ENCODE peak calls at places on chromosomes 4 and X, in four cellular contexts. W, T, V and Z are unnamed samples.

GRCh38 chr4:114361249-114361648 is 237.4 kb upstream of the UGT8 start:
- DNase-seq in V (no peak), W (no peak), T (peak; percentile 12), Z (no peak)

GRCh38 chr4:133150643-133151300 is 1.7 kb downstream of the PCDH10 start:
- DNase-seq in W (no peak), V (no peak), T (no peak), Z (no peak)

GRCh38 chrX:137424679-137425078 is 141.2 kb upstream of the ZIC3 start:
- DNase-seq in W (no peak), T (no peak), V (no peak), Z (no peak)

GRCh38 chr4:53929955-53930798 is 134.2 kb downstream of the CHIC2 start:
- DNase-seq in V (peak; percentile 83), W (peak; percentile 76), T (peak; percentile 90), Z (peak; percentile 92)

GRCh38 chr4:75634951-75635350 is 4.6 kb upstream of the CDKL2 start:
- DNase-seq in W (no peak), V (no peak), T (peak; percentile 72), Z (no peak)

GRCh38 chr4:171378323-171378722 is 434.9 kb upstream of the GALNTL6 start:
- DNase-seq in W (no peak), V (peak; percentile 2), T (no peak), Z (peak; percentile 2)

GRCh38 chr4:108247511-108248088 is 78.9 kb upstream of the LEF1 start:
- DNase-seq in V (peak; percentile 43), W (no peak), T (no peak), Z (no peak)

GRCh38 chr4:6752486-6752829 is 30.1 kb upstream of the KIAA0232 start:
- DNase-seq in T (no peak), W (no peak), V (no peak), Z (no peak)

GRCh38 chr4:127410201-127410600 is 222.6 kb upstream of the INTU start:
- DNase-seq in W (no peak), T (no peak), V (no peak), Z (no peak)